ENCODE peak calls at places on chromosomes 11 and 22, in nine cellular contexts. S is foreskin fibroblast; Y is AG04450; V is DMS53; O is NCI-H1436; Q is lung microvascular endothelial cell; R is AG08395; C is stimulated activated CD4-positive, alpha-beta T cell treated with anti-CD3 and anti-CD28 coated beads, Interleukin-4, amount 100 ng/mL, for 1 hour; J is HTR-8/SVneo. W is an unnamed sample.

GRCh38 chr11:130390071-130390758 is 38.2 kb downstream of the ADAMTS8 start:
- DNase-seq in S (peak; percentile 87), J (peak; percentile 46), R (peak; percentile 75), Y (peak; percentile 97), O (no peak), C (no peak), V (peak; percentile 32), Q (peak; percentile 38), W (peak; percentile 79)

GRCh38 chr22:45329536-45329936 is 19.8 kb downstream of the FAM118A start:
- DNase-seq in Q (no peak), V (no peak), C (no peak), Y (no peak), O (no peak), R (no peak), J (no peak), S (peak; percentile 34), W (peak; percentile 92)

GRCh38 chr11:23903044-23903704 is 593.7 kb upstream of the LUZP2 start:
- DNase-seq in Q (peak; percentile 79), O (no peak), Y (peak; percentile 83), S (peak; percentile 85), R (peak; percentile 42), C (no peak), V (peak; percentile 4), J (peak; percentile 24), W (no peak)

GRCh38 chr22:41286639-41287091 is 678 bp upstream of the RANGAP1 start:
- DNase-seq in C (peak; percentile 32), S (peak; percentile 50), Q (peak; percentile 77), R (no peak), Y (no peak), O (no peak), J (no peak), V (peak; percentile 87), W (peak; percentile 77)

GRCh38 chr22:46758867-46759290 is 3.6 kb upstream of the TBC1D22A start:
- DNase-seq in Y (peak; percentile 32), C (peak; percentile 41), S (peak; percentile 83), R (peak; percentile 36), J (peak; percentile 29), O (no peak), V (peak; percentile 77), Q (peak; percentile 84), W (peak; percentile 57)

GRCh38 chr11:28010001-28010400 is 98.0 kb downstream of the KIF18A start:
- DNase-seq in J (no peak), V (no peak), S (peak; percentile 62), O (no peak), C (no peak), Q (no peak), Y (no peak), R (no peak), W (no peak)

GRCh38 chr11:10605941-10606381 is 37.5 kb upstream of the LYVE1 start:
- DNase-seq in C (no peak), J (no peak), S (peak; percentile 90), O (no peak), V (no peak), R (peak; percentile 73), Q (peak; percentile 85), Y (no peak), W (no peak)

GRCh38 chr11:44633641-44634040 is 68.2 kb downstream of the CD82 start:
- DNase-seq in Y (no peak), C (no peak), O (no peak), S (no peak), Q (no peak), R (no peak), J (no peak), V (peak; percentile 6), W (peak; percentile 8)

GRCh38 chr11:64643258-64643881 is 52.4 kb downstream of the SLC22A12 start:
- DNase-seq in O (no peak), R (no peak), V (no peak), J (no peak), C (no peak), Q (no peak), Y (no peak), S (no peak), W (peak; percentile 88)

GRCh38 chr11:124892750-124893454 is 4.8 kb downstream of the ROBO4 start:
- DNase-seq in Y (no peak), V (no peak), O (no peak), J (no peak), C (no peak), Q (peak; percentile 63), R (no peak), S (no peak), W (no peak)

GRCh38 chr11:119678351-119678750 is 50.6 kb downstream of the NECTIN1 start:
- DNase-seq in Y (no peak), C (no peak), R (no peak), Q (no peak), J (no peak), O (no peak), S (no peak), V (no peak), W (no peak)

GRCh38 chr11:6022954-6023353 is 7.6 kb downstream of the OR56A1 start:
- DNase-seq in S (peak; percentile 5), J (peak; percentile 2), C (no peak), O (peak; percentile 9), Y (no peak), R (peak; percentile 33), Q (peak; percentile 66), V (peak; percentile 85), W (peak; percentile 36)

GRCh38 chr11:85052636-85053035 is 574.5 kb downstream of the DLG2 start:
- DNase-seq in C (no peak), Q (no peak), R (no peak), V (no peak), Y (no peak), J (no peak), O (no peak), S (no peak), W (no peak)

GRCh38 chr11:8335683-8336082 is 72.0 kb upstream of the LMO1 start:
- DNase-seq in R (no peak), C (no peak), J (no peak), Q (no peak), O (no peak), S (peak; percentile 21), V (no peak), Y (no peak), W (no peak)

GRCh38 chr11:19670030-19670761 is 42.4 kb upstream of the NAV2 start:
- DNase-seq in Y (no peak), R (peak; percentile 87), J (no peak), O (no peak), S (peak; percentile 70), C (no peak), Q (peak; percentile 56), V (no peak), W (peak; percentile 31)

GRCh38 chr22:19799322-19800190 is 39.0 kb downstream of the TBX1 start:
- DNase-seq in V (no peak), J (peak; percentile 53), Y (peak; percentile 77), Q (peak; percentile 19), O (no peak), S (peak; percentile 99), C (no peak), R (peak; percentile 97), W (no peak)

GRCh38 chr22:30574095-30574981 is at the start of gene GAL3ST1:
- DNase-seq in O (no peak), Y (no peak), Q (no peak), R (no peak), C (no peak), S (no peak), J (no peak), V (peak; percentile 68), W (peak; percentile 73)

GRCh38 chr11:71235719-71236118 is 16.7 kb downstream of the SHANK2 start:
- DNase-seq in J (no peak), S (no peak), C (no peak), Q (no peak), R (no peak), V (no peak), Y (no peak), O (no peak), W (no peak)

GRCh38 chr11:10913996-10914514 is 56.2 kb upstream of the ZBED5 start:
- DNase-seq in Q (no peak), C (no peak), R (no peak), O (no peak), S (peak; percentile 61), J (no peak), Y (no peak), V (no peak), W (no peak)

GRCh38 chr11:111776398-111777093 is 10.4 kb upstream of the PPP2R1B start:
- DNase-seq in O (no peak), Q (no peak), C (no peak), V (no peak), R (no peak), S (no peak), J (no peak), Y (no peak), W (no peak)

GRCh38 chr22:17827466-17827865 is 53.2 kb upstream of the BID start:
- DNase-seq in R (no peak), C (no peak), J (no peak), Q (peak; percentile 65), O (no peak), V (no peak), Y (no peak), S (no peak), W (no peak)

GRCh38 chr11:31812392-31813241 is 1.5 kb upstream of the PAX6 start:
- DNase-seq in V (peak; percentile 66), Y (no peak), Q (no peak), J (no peak), S (no peak), R (no peak), C (no peak), O (no peak), W (peak; percentile 85)

GRCh38 chr22:50342651-50343540 is at the start of gene PPP6R2:
- DNase-seq in S (peak; percentile 88), J (peak; percentile 62), V (peak; percentile 88), C (peak; percentile 92), O (peak; percentile 64), R (peak; percentile 88), Q (peak; percentile 69), Y (no peak), W (peak; percentile 91)

GRCh38 chr11:102810943-102811528 is 13.1 kb upstream of the MMP1 start:
- DNase-seq in Q (peak; percentile 46), Y (no peak), S (peak; percentile 68), R (peak; percentile 46), V (peak; percentile 76), O (no peak), C (no peak), J (peak; percentile 56), W (peak; percentile 77)